ENCODE peak calls at places on chromosomes 4 and X, in ten cellular contexts. One of them, this sample, is unnamed.

GRCh38 chrX:20252392-20253231 is 14.1 kb downstream of the RPS6KA3 start:
- DNase-seq in neural crest cell: peak
- DNase-seq in WTC11: peak
- DNase-seq in RWPE1: no peak
- DNase-seq in NCI-H1436: no peak
- DNase-seq in stimulated activated CD8-positive, alpha-beta memory T cell treated with anti-CD3 and anti-CD28 coated beads, Interleukin-7, amount 100 ng/mL, for 1 hour: peak
- DNase-seq in coronary artery: peak
- DNase-seq in RPMI7951: peak
- DNase-seq in substantia nigra: no peak
- DNase-seq in heart right ventricle: peak
- DNase-seq in this sample: no peak

GRCh38 chrX:148389629-148390028 is 110.8 kb upstream of the AFF2 start:
- DNase-seq in neural crest cell: no peak
- DNase-seq in WTC11: no peak
- DNase-seq in RWPE1: no peak
- DNase-seq in NCI-H1436: no peak
- DNase-seq in stimulated activated CD8-positive, alpha-beta memory T cell treated with anti-CD3 and anti-CD28 coated beads, Interleukin-7, amount 100 ng/mL, for 1 hour: no peak
- DNase-seq in coronary artery: no peak
- DNase-seq in RPMI7951: no peak
- DNase-seq in substantia nigra: no peak
- DNase-seq in heart right ventricle: no peak
- DNase-seq in this sample: no peak

GRCh38 chrX:71111141-71111843 is at the start of gene IL2RG:
- DNase-seq in neural crest cell: no peak
- DNase-seq in WTC11: no peak
- DNase-seq in RWPE1: no peak
- DNase-seq in NCI-H1436: no peak
- DNase-seq in stimulated activated CD8-positive, alpha-beta memory T cell treated with anti-CD3 and anti-CD28 coated beads, Interleukin-7, amount 100 ng/mL, for 1 hour: peak
- DNase-seq in coronary artery: no peak
- DNase-seq in RPMI7951: no peak
- DNase-seq in substantia nigra: no peak
- DNase-seq in heart right ventricle: no peak
- DNase-seq in this sample: no peak

GRCh38 chr4:677431-678293 is 3.3 kb downstream of the MYL5 start:
- DNase-seq in neural crest cell: no peak
- DNase-seq in WTC11: no peak
- DNase-seq in RWPE1: peak
- DNase-seq in NCI-H1436: no peak
- DNase-seq in stimulated activated CD8-positive, alpha-beta memory T cell treated with anti-CD3 and anti-CD28 coated beads, Interleukin-7, amount 100 ng/mL, for 1 hour: no peak
- DNase-seq in coronary artery: no peak
- DNase-seq in RPMI7951: no peak
- DNase-seq in substantia nigra: no peak
- DNase-seq in heart right ventricle: no peak
- DNase-seq in this sample: no peak

GRCh38 chr4:15779336-15779735 is 1.2 kb downstream of the CD38 start:
- DNase-seq in neural crest cell: peak
- DNase-seq in WTC11: peak
- DNase-seq in RWPE1: no peak
- DNase-seq in NCI-H1436: no peak
- DNase-seq in stimulated activated CD8-positive, alpha-beta memory T cell treated with anti-CD3 and anti-CD28 coated beads, Interleukin-7, amount 100 ng/mL, for 1 hour: no peak
- DNase-seq in coronary artery: no peak
- DNase-seq in RPMI7951: peak
- DNase-seq in substantia nigra: peak
- DNase-seq in heart right ventricle: peak
- DNase-seq in this sample: peak

GRCh38 chr4:87209696-87210095 is 10.7 kb downstream of the KLHL8 start:
- DNase-seq in neural crest cell: no peak
- DNase-seq in WTC11: no peak
- DNase-seq in RWPE1: no peak
- DNase-seq in NCI-H1436: no peak
- DNase-seq in stimulated activated CD8-positive, alpha-beta memory T cell treated with anti-CD3 and anti-CD28 coated beads, Interleukin-7, amount 100 ng/mL, for 1 hour: no peak
- DNase-seq in coronary artery: no peak
- DNase-seq in RPMI7951: no peak
- DNase-seq in substantia nigra: no peak
- DNase-seq in heart right ventricle: peak
- DNase-seq in this sample: no peak

GRCh38 chr4:54063737-54064316 is 578 bp downstream of the CHIC2 start:
- DNase-seq in neural crest cell: peak
- DNase-seq in WTC11: peak
- DNase-seq in RWPE1: no peak
- DNase-seq in NCI-H1436: no peak
- DNase-seq in stimulated activated CD8-positive, alpha-beta memory T cell treated with anti-CD3 and anti-CD28 coated beads, Interleukin-7, amount 100 ng/mL, for 1 hour: peak
- DNase-seq in coronary artery: peak
- DNase-seq in RPMI7951: peak
- DNase-seq in substantia nigra: peak
- DNase-seq in heart right ventricle: peak
- DNase-seq in this sample: no peak

GRCh38 chr4:23333946-23334878 is 555.6 kb downstream of the PPARGC1A start:
- DNase-seq in neural crest cell: no peak
- DNase-seq in WTC11: peak
- DNase-seq in RWPE1: peak
- DNase-seq in NCI-H1436: peak
- DNase-seq in stimulated activated CD8-positive, alpha-beta memory T cell treated with anti-CD3 and anti-CD28 coated beads, Interleukin-7, amount 100 ng/mL, for 1 hour: no peak
- DNase-seq in coronary artery: no peak
- DNase-seq in RPMI7951: peak
- DNase-seq in substantia nigra: no peak
- DNase-seq in heart right ventricle: peak
- DNase-seq in this sample: peak

GRCh38 chr4:75985116-75985515 is 5.6 kb downstream of the SDAD1 start:
- DNase-seq in neural crest cell: no peak
- DNase-seq in WTC11: no peak
- DNase-seq in RWPE1: peak
- DNase-seq in NCI-H1436: no peak
- DNase-seq in stimulated activated CD8-positive, alpha-beta memory T cell treated with anti-CD3 and anti-CD28 coated beads, Interleukin-7, amount 100 ng/mL, for 1 hour: no peak
- DNase-seq in coronary artery: no peak
- DNase-seq in RPMI7951: peak
- DNase-seq in substantia nigra: no peak
- DNase-seq in heart right ventricle: no peak
- DNase-seq in this sample: no peak

GRCh38 chr4:121846662-121847061 is 23.0 kb upstream of the CCNA2 start:
- DNase-seq in neural crest cell: no peak
- DNase-seq in WTC11: no peak
- DNase-seq in RWPE1: no peak
- DNase-seq in NCI-H1436: no peak
- DNase-seq in stimulated activated CD8-positive, alpha-beta memory T cell treated with anti-CD3 and anti-CD28 coated beads, Interleukin-7, amount 100 ng/mL, for 1 hour: no peak
- DNase-seq in coronary artery: no peak
- DNase-seq in RPMI7951: no peak
- DNase-seq in substantia nigra: no peak
- DNase-seq in heart right ventricle: no peak
- DNase-seq in this sample: no peak